ENCODE peak calls at places on chromosomes 11 and 22, in four cellular contexts. R, K, G and Z are unnamed samples.

GRCh38 chr11:65429069-65429681 is 6.6 kb downstream of the NEAT1 start:
- DNase-seq in K (no peak), G (no peak), R (peak), Z (no peak)

GRCh38 chr22:20922141-20922751 is 5.0 kb downstream of the CRKL start:
- DNase-seq in R (no peak), K (no peak), G (no peak), Z (no peak)

GRCh38 chr22:36439481-36440271 is 41.8 kb downstream of the TXN2 start:
- DNase-seq in K (peak), G (peak), R (peak), Z (no peak)

GRCh38 chr11:83367745-83368144 is 81.6 kb upstream of the CCDC90B start:
- DNase-seq in K (no peak), G (no peak), R (no peak), Z (no peak)

GRCh38 chr11:74090701-74091100 is 80.1 kb downstream of the C2CD3 start:
- DNase-seq in G (no peak), K (no peak), R (peak), Z (no peak)

GRCh38 chr11:80958414-80958813 is 1517.6 kb upstream of the TENM4 start:
- DNase-seq in K (no peak), R (peak), G (no peak), Z (no peak)

GRCh38 chr11:66632952-66633351 is 5.6 kb upstream of the RBM4 start:
- DNase-seq in K (no peak), G (no peak), R (no peak), Z (no peak)

GRCh38 chr11:4578624-4579023 is 2.9 kb upstream of the OR52I2 start:
- DNase-seq in R (no peak), G (no peak), K (no peak), Z (no peak)

GRCh38 chr22:34214372-34214771 is 294.1 kb upstream of the LARGE1 start:
- DNase-seq in K (no peak), G (no peak), R (no peak), Z (no peak)

GRCh38 chr22:39959640-39960447 is at the start of gene TMA7B:
- DNase-seq in R (peak), G (peak), K (no peak), Z (no peak)

GRCh38 chr11:116505466-116506247 is 267.1 kb downstream of the BUD13 start:
- DNase-seq in K (no peak), G (no peak), R (no peak), Z (no peak)

GRCh38 chr22:24510694-24511625 is 15.8 kb downstream of the UPB1 start:
- DNase-seq in R (peak), K (no peak), G (no peak), Z (no peak)

GRCh38 chr11:19713221-19714092 is 820 bp downstream of the NAV2 start:
- DNase-seq in G (no peak), K (peak), R (no peak), Z (peak)

GRCh38 chr11:29293825-29294224 is 723.0 kb downstream of the KCNA4 start:
- DNase-seq in R (peak), K (no peak), G (peak), Z (no peak)

GRCh38 chr22:43230983-43231723 is 44.2 kb upstream of the TTLL12 start:
- DNase-seq in K (peak), G (peak), R (peak), Z (peak)

GRCh38 chr11:96390403-96390830 is 604 bp downstream of the JRKL start:
- DNase-seq in R (no peak), G (peak), K (no peak), Z (no peak)

GRCh38 chr11:76069061-76069460 is 137.2 kb downstream of the WNT11 start:
- DNase-seq in R (no peak), K (no peak), G (no peak), Z (no peak)

GRCh38 chr11:58592760-58593472 is 14.1 kb downstream of the ZFP91 start:
- DNase-seq in K (no peak), R (peak), G (no peak), Z (no peak)

GRCh38 chr11:2380807-2381350 is 3.8 kb downstream of the CD81 start:
- DNase-seq in K (peak), G (no peak), R (no peak), Z (no peak)

GRCh38 chr22:45291931-45292290 is 7.2 kb downstream of the UPK3A start:
- DNase-seq in R (no peak), K (no peak), G (no peak), Z (no peak)

GRCh38 chr11:105245781-105246315 is 106.3 kb upstream of the CARD18 start:
- DNase-seq in R (no peak), G (no peak), K (no peak), Z (no peak)

GRCh38 chr22:50695421-50696250 is 23.0 kb downstream of the SHANK3 start:
- DNase-seq in G (no peak), R (peak), K (peak), Z (no peak)

GRCh38 chr11:32353884-32354283 is 81.5 kb downstream of the WT1 start:
- DNase-seq in G (no peak), R (no peak), K (no peak), Z (no peak)

GRCh38 chr11:61065955-61066638 is 36.2 kb upstream of the CD5 start:
- DNase-seq in K (no peak), G (no peak), R (no peak), Z (no peak)

GRCh38 chr11:57585301-57585700 is 12.2 kb upstream of the SERPING1 start:
- DNase-seq in K (no peak), G (no peak), R (no peak), Z (no peak)

GRCh38 chr11:46711288-46711687 is 7.7 kb upstream of the F2 start:
- DNase-seq in K (no peak), G (no peak), R (no peak), Z (no peak)

GRCh38 chr11:12469451-12469850 is 92.1 kb downstream of the PARVA start:
- DNase-seq in R (no peak), K (no peak), G (no peak), Z (no peak)

GRCh38 chr11:74380746-74381439 is 17.3 kb downstream of the PGM2L1 start:
- DNase-seq in G (no peak), R (peak), K (no peak), Z (no peak)

GRCh38 chr11:67610302-67610868 is 3.6 kb downstream of the NDUFV1 start:
- DNase-seq in K (no peak), G (no peak), R (no peak), Z (no peak)

GRCh38 chr11:3109434-3109833 is 52.2 kb upstream of the CARS1 start:
- DNase-seq in R (no peak), G (no peak), K (peak), Z (no peak)

GRCh38 chr11:96869207-96869606 is 479.4 kb downstream of the JRKL start:
- DNase-seq in K (no peak), R (peak), G (no peak), Z (no peak)

GRCh38 chr11:117830674-117831351 is 6.3 kb upstream of the FXYD2 start:
- DNase-seq in G (no peak), K (no peak), R (no peak), Z (no peak)

GRCh38 chr11:12531020-12531419 is 143.2 kb upstream of the TEAD1 start:
- DNase-seq in G (no peak), R (no peak), K (no peak), Z (no peak)

GRCh38 chr11:16610738-16611388 is 127.6 kb upstream of the C11orf58 start:
- DNase-seq in G (no peak), K (no peak), R (no peak), Z (no peak)

GRCh38 chr11:125956371-125956770 is 10.5 kb downstream of the VSIG10L2 start:
- DNase-seq in K (peak), R (peak), G (no peak), Z (no peak)

GRCh38 chr11:16982256-16982671 is 31.9 kb downstream of the PLEKHA7 start:
- DNase-seq in K (no peak), R (no peak), G (no peak), Z (no peak)